ENCODE peak calls at places on chromosomes 7 and 10, in seven cellular contexts. O is breast epithelium, D is upper lobe of left lung, G is ovary, B is HepG2, C is right lobe of liver, W is suprapubic skin. M is an unnamed sample. For H3K4me1, the result is how much of the 10 kb centered on the place peaks cover.

GRCh38 chr7:157690058-157690832 is 353.4 kb downstream of the DNAJB6 start:
- DNase-seq in O (no peak), D (no peak), G (no peak), B (no peak), C (peak), W (peak), M (no peak)

GRCh38 chr7:34430456-34430855 is 227.6 kb upstream of the NPSR1 start:
- DNase-seq in O (no peak), D (no peak), G (no peak), B (peak), C (no peak), W (no peak), M (no peak)

GRCh38 chr10:31754803-31755624 is 173.6 kb downstream of the ARHGAP12 start:
- DNase-seq in O (no peak), D (no peak), G (no peak), B (peak), C (peak), W (no peak), M (no peak)

GRCh38 chr10:95445837-95446347 is 115.3 kb downstream of the SORBS1 start:
- DNase-seq in O (no peak), D (no peak), G (no peak), B (peak), C (peak), W (no peak), M (no peak)

GRCh38 chr10:22816298-22816653 is 101.9 kb upstream of the PIP4K2A start:
- DNase-seq in O (no peak), D (no peak), G (no peak), B (no peak), C (no peak), W (no peak), M (no peak)

GRCh38 chr7:155201325-155202087 is 96.2 kb upstream of the INSIG1 start:
- DNase-seq in O (no peak), D (no peak), G (no peak), B (no peak), C (peak), W (no peak), M (no peak)

GRCh38 chr10:6987536-6987945 is 407.5 kb upstream of the PRKCQ start:
- DNase-seq in O (no peak), D (no peak), G (no peak), B (no peak), C (no peak), W (no peak), M (no peak)

GRCh38 chr7:37354661-37355131 is 94.0 kb downstream of the ELMO1 start:
- DNase-seq in O (no peak), D (no peak), G (peak), B (no peak), C (peak), W (peak), M (no peak)

GRCh38 chr7:30170460-30171197 is 35.8 kb downstream of the MTURN start:
- DNase-seq in O (no peak), D (no peak), G (no peak), B (no peak), C (no peak), W (no peak), M (no peak)

GRCh38 chr7:2824026-2824677 is 20.0 kb downstream of the GNA12 start:
- DNase-seq in O (no peak), D (peak), G (no peak), B (no peak), C (no peak), W (no peak), M (no peak)

GRCh38 chr7:966291-967069 is 8.9 kb downstream of the COX19 start:
- DNase-seq in O (no peak), D (no peak), G (peak), B (no peak), C (no peak), W (no peak), M (no peak)

GRCh38 chr7:157722137-157723060 is 385.6 kb downstream of the DNAJB6 start:
- DNase-seq in O (no peak), D (no peak), G (no peak), B (no peak), C (no peak), W (peak), M (no peak)

GRCh38 chr7:428387-428786 is 91.3 kb downstream of the PDGFA start:
- DNase-seq in O (no peak), D (peak), G (no peak), B (no peak), C (no peak), W (no peak), M (no peak)

GRCh38 chr10:110013615-110014293 is 6.0 kb downstream of the ADD3 start:
- DNase-seq in O (no peak), D (no peak), G (no peak), B (peak), C (no peak), W (no peak), M (no peak)

GRCh38 chr7:81260152-81260551 is 341.3 kb upstream of the SEMA3C start:
- DNase-seq in O (no peak), D (no peak), G (no peak), B (no peak), C (no peak), W (no peak), M (no peak)

GRCh38 chr10:109429956-109430760 is 493.2 kb downstream of the XPNPEP1 start:
- DNase-seq in O (no peak), D (no peak), G (no peak), B (no peak), C (no peak), W (no peak), M (no peak)

GRCh38 chr10:43396928-43397624 is 11.9 kb downstream of the HNRNPF start:
- DNase-seq in O (peak), D (peak), G (peak), B (peak), C (peak), W (peak), M (peak)

GRCh38 chr10:113027574-113028392 is 77.7 kb downstream of the TCF7L2 start:
- DNase-seq in O (no peak), D (no peak), G (no peak), B (peak), C (no peak), W (no peak), M (no peak)

GRCh38 chr10:31707578-31708411 is 220.8 kb downstream of the ARHGAP12 start:
- DNase-seq in O (no peak), D (peak), G (peak), B (no peak), C (peak), W (no peak), M (peak)

GRCh38 chr10:13233358-13233757 is 816 bp downstream of the UCMA start:
- DNase-seq in O (no peak), D (no peak), G (no peak), B (no peak), C (no peak), W (no peak), M (no peak)

GRCh38 chr10:34960983-34961382 is 129.2 kb downstream of the CUL2 start:
- DNase-seq in O (no peak), D (peak), G (no peak), B (no peak), C (no peak), W (no peak), M (no peak)

GRCh38 chr7:37480026-37480425 is 31.4 kb upstream of the ELMO1 start:
- DNase-seq in O (no peak), D (no peak), G (no peak), B (no peak), C (no peak), W (no peak), M (no peak)

GRCh38 chr7:137757146-137757925 is 89.4 kb downstream of the DGKI start:
- DNase-seq in O (no peak), D (no peak), G (no peak), B (no peak), C (no peak), W (no peak), M (no peak)

GRCh38 chr10:120077707-120078492 is 185.4 kb downstream of the SEC23IP start:
- DNase-seq in O (no peak), D (no peak), G (no peak), B (no peak), C (no peak), W (no peak), M (no peak)

GRCh38 chr10:109456566-109457361 is 466.5 kb downstream of the XPNPEP1 start:
- DNase-seq in O (no peak), D (peak), G (no peak), B (no peak), C (no peak), W (no peak), M (peak)

GRCh38 chr7:28149291-28150101 is 31.1 kb downstream of the JAZF1 start:
- DNase-seq in O (no peak), D (no peak), G (no peak), B (no peak), C (peak), W (no peak), M (no peak)

GRCh38 chr7:87218941-87219544 is 489 bp downstream of the TMEM243 start:
- DNase-seq in O (no peak), D (no peak), G (peak), B (peak), C (peak), W (peak), M (peak)

GRCh38 chr7:2019693-2020511 is 212.8 kb downstream of the MAD1L1 start:
- DNase-seq in O (no peak), D (peak), G (peak), B (no peak), C (peak), W (peak), M (peak)

GRCh38 chr7:120680986-120681385 is 177.0 kb downstream of the TSPAN12 start:
- DNase-seq in O (no peak), D (no peak), G (no peak), B (no peak), C (no peak), W (no peak), M (no peak)

DNA sequence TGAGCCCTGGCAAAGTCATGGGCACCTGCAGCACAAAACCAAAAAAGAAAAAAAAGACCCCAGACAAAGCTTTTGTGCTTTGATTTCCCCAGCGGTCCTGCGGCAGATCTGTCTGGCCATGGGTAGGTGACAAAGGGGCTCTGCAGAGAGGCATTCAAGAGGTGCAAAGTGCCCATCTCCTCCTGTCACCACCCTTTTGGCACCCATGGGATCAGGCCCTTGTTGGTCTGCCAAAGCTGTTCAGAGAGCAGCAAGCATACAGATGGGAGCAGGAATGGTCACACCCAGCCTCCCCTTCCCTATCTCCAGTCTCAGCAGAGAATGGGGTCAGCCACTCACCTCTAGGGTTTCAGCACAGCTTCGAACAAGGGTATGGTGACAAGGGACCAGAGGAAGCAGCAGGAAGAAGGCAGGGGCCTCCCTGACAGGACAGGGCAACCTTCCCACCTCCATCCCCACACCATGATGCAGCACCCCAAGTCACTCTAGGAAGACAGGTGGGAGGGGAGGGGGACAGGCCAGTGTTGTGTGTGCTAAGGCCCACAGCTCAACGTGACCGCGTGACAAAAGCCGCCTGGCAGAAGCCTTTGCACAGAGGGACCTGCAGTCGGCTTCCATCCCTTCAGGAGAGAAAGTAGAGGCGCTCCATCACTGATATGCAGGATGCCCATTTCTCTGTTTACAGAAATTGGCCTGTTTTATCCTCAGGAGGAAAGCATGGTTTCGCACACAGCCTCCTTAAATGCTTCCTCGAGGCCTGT is 6.3 kb downstream of the CAMK2G start:
- DNase-seq in O (no peak), D (no peak), G (no peak), B (no peak), C (no peak), W (no peak), M (no peak)
- H3K4me3 ChIP-seq in O (no peak), D (no peak), G (no peak), B (no peak), C (no peak), W (no peak), M (no peak)

GRCh38 chr7:32594965-32595364 is 99.7 kb downstream of the AVL9 start:
- DNase-seq in O (no peak), D (no peak), G (no peak), B (no peak), C (no peak), W (no peak), M (no peak)
- H3K4me1 ChIP-seq in O (under half), D (under half), G (under half), B (under half), C (under half), W (under half), M (under half)

GRCh38 chr10:125720002-125720382 is 483 bp downstream of the EDRF1 start:
- DNase-seq in O (no peak), D (no peak), G (no peak), B (peak), C (no peak), W (no peak), M (no peak)

GRCh38 chr10:125721035-125721434 is 1.5 kb downstream of the EDRF1 start:
- DNase-seq in O (no peak), D (no peak), G (no peak), B (no peak), C (no peak), W (no peak), M (no peak)

GRCh38 chr10:125722811-125723210 is 3.3 kb downstream of the EDRF1 start:
- DNase-seq in O (no peak), D (no peak), G (no peak), B (no peak), C (no peak), W (no peak), M (no peak)

GRCh38 chr10:125719173-125720001 is at the start of gene EDRF1:
- DNase-seq in O (peak), D (peak), G (peak), B (peak), C (peak), W (peak), M (peak)
- TF ChIP-seq POLR2A in O (peak), D (peak), G (peak), B (peak), C (peak), W (peak), M (peak)

DNA sequence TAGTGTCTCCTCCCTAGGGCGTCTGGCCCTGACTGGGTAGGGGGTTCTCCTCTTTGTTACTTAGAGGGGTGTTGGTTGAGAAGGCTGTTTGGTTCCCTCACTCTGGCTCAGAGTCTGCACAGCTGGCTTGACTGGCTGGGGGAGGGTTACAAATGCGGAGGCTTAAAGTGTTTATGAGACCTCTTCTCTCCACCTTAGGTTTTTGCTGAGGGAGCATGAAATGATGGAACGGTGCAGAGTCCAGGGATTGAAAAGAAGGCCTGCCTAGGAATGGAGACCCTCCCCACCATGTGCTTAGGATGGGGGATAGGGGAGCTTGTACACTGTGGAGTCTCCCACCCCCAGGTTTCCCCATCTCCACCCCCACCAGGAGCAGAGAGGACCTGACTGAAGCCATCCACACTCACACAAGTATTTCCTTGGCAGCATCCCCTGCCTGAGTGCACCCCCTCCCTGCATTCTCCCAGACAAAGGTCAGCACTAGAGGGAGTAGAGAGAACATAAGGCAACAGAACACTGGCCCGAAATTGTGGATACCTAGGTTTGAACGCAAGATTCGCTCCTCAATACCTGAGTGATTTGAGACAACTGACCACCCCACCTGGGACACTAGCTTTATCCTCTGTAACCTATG is 1.7 kb upstream of the LDB1 start:
- DNase-seq in O (no peak), D (no peak), G (peak), B (no peak), C (no peak), W (no peak), M (no peak)
- H3K4me3 ChIP-seq in O (peak), D (no peak), G (peak), B (no peak), C (no peak), W (peak), M (no peak)

DNA sequence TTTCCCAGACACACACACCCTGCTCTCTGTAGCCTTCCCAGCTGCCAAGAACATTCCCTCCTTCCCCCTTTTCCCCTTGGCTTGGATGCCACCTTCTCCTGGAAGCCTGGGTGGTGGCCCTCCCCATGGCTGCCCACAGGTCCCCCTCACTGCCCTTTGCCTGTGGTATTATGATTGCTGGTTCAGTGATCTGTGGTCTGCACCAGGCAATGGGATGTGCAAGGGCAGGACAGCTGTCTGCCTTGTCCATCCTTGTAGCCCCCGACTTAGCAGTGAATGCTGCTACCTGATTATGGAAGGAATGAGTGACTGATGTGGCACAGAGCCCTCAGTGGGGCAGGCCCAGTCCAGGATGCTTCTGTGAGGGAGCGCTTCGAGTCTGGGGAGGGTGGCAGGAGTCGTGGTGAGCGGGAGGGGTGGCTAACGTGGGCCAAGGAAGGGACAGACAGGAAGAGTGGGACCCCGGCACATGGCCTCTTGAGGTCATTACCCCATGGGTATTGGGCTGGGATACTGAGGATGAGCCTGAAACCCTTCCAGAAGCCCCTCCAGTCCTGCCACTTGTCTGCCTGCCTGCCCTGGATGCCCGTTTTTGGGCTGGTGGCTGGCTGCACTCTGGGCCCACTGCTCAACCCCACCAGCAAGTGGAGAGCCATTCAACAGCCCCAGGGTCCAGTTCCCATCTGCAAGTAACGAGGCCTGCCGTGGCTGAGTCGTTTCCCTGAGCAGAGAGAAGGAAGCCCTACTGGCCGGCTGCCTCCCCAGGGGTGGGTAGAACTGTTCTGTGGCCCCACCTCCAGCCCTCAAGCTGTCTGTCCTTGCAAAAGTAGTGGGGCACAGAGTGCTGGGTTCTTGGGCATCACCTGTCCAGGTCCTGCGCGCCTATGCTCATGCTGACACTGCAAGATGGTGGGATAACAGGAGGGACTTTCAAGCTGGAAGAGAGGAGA is 8.8 kb downstream of the CHST3 start:
- DNase-seq in O (no peak), D (no peak), G (no peak), B (no peak), C (no peak), W (no peak), M (no peak)
- H3K4me1 ChIP-seq in O (under half), D (half or more), G (half or more), B (half or more), C (under half), W (half or more), M (under half)

DNA sequence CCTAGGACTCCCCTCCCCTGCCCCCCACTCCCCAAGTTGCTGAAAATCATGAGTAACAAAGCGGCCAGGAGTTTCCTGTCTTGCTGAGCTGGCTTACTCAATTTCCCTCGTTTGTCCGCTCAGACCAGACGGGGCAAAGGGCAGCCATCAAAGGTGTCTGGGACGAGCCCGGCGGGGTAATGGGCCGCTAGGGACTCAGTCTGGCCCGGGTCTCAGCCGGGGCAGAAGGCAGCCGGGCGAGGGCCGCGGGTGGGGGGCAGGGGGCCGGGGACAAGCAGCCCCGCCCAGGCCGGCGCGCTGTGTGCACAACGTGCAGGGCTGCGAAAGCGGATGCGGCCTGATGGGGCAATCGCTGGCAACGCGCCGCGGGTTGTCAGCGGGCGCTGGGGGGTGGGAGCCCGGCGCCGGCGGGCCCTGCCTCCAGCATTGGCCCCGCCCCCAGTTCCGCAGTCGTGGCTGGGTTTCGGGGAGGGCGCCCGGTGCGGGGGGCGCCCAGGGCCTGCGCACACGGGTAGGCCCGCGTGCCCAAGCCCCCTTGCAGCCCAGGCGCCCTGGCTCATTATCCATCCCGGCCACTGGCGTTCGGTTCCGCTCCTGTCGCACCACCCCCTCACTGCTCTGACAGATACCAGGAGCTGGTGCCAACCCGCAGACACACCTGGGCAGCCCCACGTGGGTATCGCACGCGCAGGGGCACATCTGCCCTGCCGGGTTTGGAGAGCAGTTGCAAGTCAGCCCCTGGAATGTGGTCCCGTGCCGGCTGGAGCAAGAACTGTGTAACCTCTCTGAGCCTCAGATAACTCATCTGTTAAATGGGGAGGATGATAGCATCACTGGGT is 35.1 kb downstream of the DNAJB12 start:
- DNase-seq in O (peak), D (peak), G (peak), B (peak), C (peak), W (peak), M (peak)
- TF ChIP-seq POLR2A in O (no peak), D (peak), G (peak), B (peak), C (peak), W (no peak), M (peak)